ENCODE peak calls at places on chromosomes 3 and 15, in six cellular contexts. S, Z, I, B, W and L are unnamed samples. For H3K9me3 and H3K4me1, the result is how much of the 10 kb centered on the place peaks cover.

GRCh38 chr15:90762109-90762508 is 45.0 kb downstream of the BLM start:
- DNase-seq in Z (peak), S (peak), I (peak), W (no peak), B (peak), L (no peak)

GRCh38 chr3:183490211-183490601 is 61.8 kb upstream of the MCF2L2 start:
- DNase-seq in B (no peak), W (no peak), S (no peak), Z (no peak), I (no peak), L (no peak)

GRCh38 chr3:114480442-114480841 is 186.6 kb downstream of the TIGIT start:
- DNase-seq in S (no peak), B (no peak), I (peak), W (no peak), Z (no peak), L (no peak)

GRCh38 chr3:160133757-160134156 is 91.5 kb upstream of the C3orf80 start:
- DNase-seq in S (no peak), B (no peak), W (no peak), Z (no peak), I (no peak), L (no peak)

GRCh38 chr15:68057758-68058157 is 3.6 kb downstream of the PIAS1 start:
- DNase-seq in I (no peak), Z (no peak), S (no peak), W (no peak), B (no peak), L (no peak)

GRCh38 chr3:64134882-64135281 is 90.4 kb downstream of the PRICKLE2 start:
- DNase-seq in I (no peak), W (no peak), B (no peak), Z (no peak), S (no peak), L (no peak)

GRCh38 chr15:48717458-48717857 is 71.9 kb upstream of the FBN1 start:
- DNase-seq in B (no peak), S (no peak), I (no peak), W (no peak), Z (no peak), L (no peak)

GRCh38 chr15:42547926-42548257 is 701 bp downstream of the LRRC57 start:
- DNase-seq in Z (no peak), S (no peak), B (no peak), I (no peak), W (no peak), L (no peak)

GRCh38 chr15:56971571-56971970 is 53.1 kb downstream of the TCF12 start:
- DNase-seq in B (no peak), W (no peak), I (no peak), S (no peak), Z (no peak), L (no peak)

GRCh38 chr3:142022381-142022780 is 127.0 kb downstream of the TFDP2 start:
- DNase-seq in B (no peak), I (peak), W (no peak), Z (no peak), S (no peak), L (peak)

GRCh38 chr15:81016253-81017068 is 15.7 kb downstream of the TLNRD1 start:
- DNase-seq in Z (peak), S (no peak), B (no peak), W (no peak), I (no peak), L (no peak)

GRCh38 chr15:45995800-45996199 is 361.0 kb downstream of the SQOR start:
- DNase-seq in S (no peak), B (no peak), Z (no peak), I (no peak), W (no peak), L (no peak)

GRCh38 chr15:40430271-40430805 is 10.4 kb upstream of the BAHD1 start:
- DNase-seq in Z (no peak), W (no peak), S (no peak), I (no peak), B (no peak), L (peak)

GRCh38 chr3:146746190-146746589 is 141.0 kb upstream of the PLSCR5 start:
- DNase-seq in I (no peak), B (no peak), W (no peak), Z (no peak), S (no peak), L (no peak)

GRCh38 chr3:37492977-37493471 is 318.6 kb upstream of the LRRFIP2 start:
- DNase-seq in W (no peak), B (no peak), I (no peak), S (no peak), Z (peak), L (no peak)

DNA sequence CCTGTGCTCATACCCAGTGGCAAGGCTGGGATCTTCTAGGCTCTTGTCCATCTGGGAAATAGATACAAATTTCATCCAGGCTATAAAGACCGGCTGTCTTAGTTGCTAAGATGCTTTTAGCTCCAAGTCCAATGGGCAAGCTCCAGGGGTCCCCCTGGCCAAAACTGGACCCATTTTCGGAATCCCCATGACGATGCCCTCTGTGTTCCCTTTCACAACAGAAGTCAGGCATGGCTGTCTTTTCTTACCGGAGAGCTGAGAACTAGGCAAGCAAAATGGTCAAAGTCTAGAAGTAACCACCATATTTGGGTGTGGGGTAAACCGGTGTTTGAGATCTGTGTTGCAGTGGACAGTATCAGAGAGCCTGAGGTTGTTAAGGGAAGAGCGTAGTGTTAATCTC is 1.0 kb downstream of the GLYCTK start:
- DNase-seq in I (no peak), S (no peak), Z (no peak), W (no peak), B (no peak), L (no peak)
- H3K27ac ChIP-seq in I (peak), S (peak), Z (no peak), W (peak), B (no peak), L (peak)

GRCh38 chr15:99586121-99586520 is 20.3 kb downstream of the MEF2A start:
- DNase-seq in I (no peak), Z (no peak), B (no peak), W (no peak), S (no peak), L (no peak)

GRCh38 chr15:99592135-99592845 is 26.5 kb downstream of the MEF2A start:
- DNase-seq in S (no peak), B (no peak), I (no peak), Z (no peak), W (no peak), L (no peak)

GRCh38 chr15:99590913-99591646 is 25.3 kb downstream of the MEF2A start:
- DNase-seq in Z (no peak), S (no peak), I (no peak), B (no peak), W (no peak), L (no peak)

GRCh38 chr15:99593070-99593469 is 27.3 kb downstream of the MEF2A start:
- DNase-seq in B (no peak), W (no peak), Z (no peak), S (no peak), I (no peak), L (no peak)

GRCh38 chr15:99589801-99590200 is 24.0 kb downstream of the MEF2A start:
- DNase-seq in W (no peak), I (no peak), Z (no peak), B (no peak), S (no peak), L (no peak)
- H3K9me3 ChIP-seq in W (under half), I (under half), Z (under half), B (under half), S (under half), L (under half)

GRCh38 chr3:8552223-8552762 is 50.7 kb downstream of the LMCD1 start:
- DNase-seq in W (no peak), B (peak), S (no peak), Z (no peak), I (no peak), L (no peak)
- H3K4me1 ChIP-seq in W (under half), B (under half), S (under half), Z (half or more), I (under half), L (under half)

DNA sequence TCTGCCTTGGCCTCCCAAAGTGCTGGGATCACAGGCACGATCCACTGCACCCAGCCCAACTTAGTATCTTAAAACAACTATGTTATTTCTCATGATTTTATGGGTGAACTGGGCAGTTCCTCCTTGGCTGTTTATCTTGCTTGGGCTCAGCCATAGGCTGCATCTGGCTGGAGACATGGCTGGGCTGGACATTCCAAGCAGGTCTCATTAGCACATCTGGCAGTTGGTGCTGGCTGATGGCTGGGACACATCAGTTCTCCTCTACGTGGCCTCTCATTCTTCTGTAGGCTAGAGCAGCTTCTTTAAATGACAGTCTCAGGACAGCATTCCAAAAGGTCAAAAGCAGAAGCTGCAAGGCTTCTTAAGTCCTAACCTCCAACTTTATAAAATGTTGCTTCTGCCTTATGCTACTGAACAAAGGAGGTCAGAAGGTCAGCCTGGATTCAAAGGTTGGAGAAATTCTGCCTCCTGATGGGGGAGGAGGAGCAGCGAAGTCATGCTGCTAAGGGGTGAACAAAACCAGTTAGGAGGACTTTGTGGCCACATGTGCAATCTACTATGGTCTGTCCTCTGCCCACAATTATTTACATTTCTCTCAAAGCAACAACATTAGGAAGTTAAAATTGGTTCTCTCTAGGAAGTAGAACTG is 144.0 kb downstream of the AQP9 start:
- DNase-seq in S (no peak), I (no peak), Z (no peak), B (no peak), W (no peak), L (no peak)
- H3K27ac ChIP-seq in S (no peak), I (no peak), Z (no peak), B (no peak), W (no peak), L (no peak)